ENCODE peak calls at places on chromosome 15, in nine cellular contexts. One of them, this sample, is unnamed.

GRCh38 chr15:57494575-57494974 is 97.1 kb upstream of the MYZAP start:
- DNase-seq in neural crest cell: no peak
- DNase-seq in pancreas: no peak
- DNase-seq in cardiac fibroblast: no peak
- DNase-seq in osteocyte: no peak
- DNase-seq in left ventricle myocardium inferior: no peak
- DNase-seq in heart right ventricle: no peak
- DNase-seq in heart left ventricle: no peak
- DNase-seq in activated B cell treated with CpG ODN at 0.5 μM for 24 hours: no peak
- DNase-seq in this sample: no peak

GRCh38 chr15:40010681-40011080 is 28.3 kb downstream of the SRP14 start:
- DNase-seq in activated B cell treated with CpG ODN at 0.5 μM for 24 hours: no peak
- DNase-seq in heart left ventricle: no peak
- DNase-seq in cardiac fibroblast: peak
- DNase-seq in left ventricle myocardium inferior: no peak
- DNase-seq in osteocyte: no peak
- DNase-seq in heart right ventricle: no peak
- DNase-seq in pancreas: no peak
- DNase-seq in neural crest cell: no peak
- DNase-seq in this sample: peak

GRCh38 chr15:51658664-51659063 is 22.6 kb upstream of the SCG3 start:
- DNase-seq in activated B cell treated with CpG ODN at 0.5 μM for 24 hours: no peak
- DNase-seq in pancreas: no peak
- DNase-seq in left ventricle myocardium inferior: no peak
- DNase-seq in heart left ventricle: no peak
- DNase-seq in heart right ventricle: no peak
- DNase-seq in osteocyte: no peak
- DNase-seq in neural crest cell: no peak
- DNase-seq in cardiac fibroblast: no peak
- DNase-seq in this sample: no peak

GRCh38 chr15:99385865-99386264 is 134.6 kb downstream of the LRRC28 start:
- DNase-seq in pancreas: no peak
- DNase-seq in cardiac fibroblast: peak
- DNase-seq in neural crest cell: no peak
- DNase-seq in heart left ventricle: peak
- DNase-seq in heart right ventricle: peak
- DNase-seq in left ventricle myocardium inferior: peak
- DNase-seq in osteocyte: no peak
- DNase-seq in activated B cell treated with CpG ODN at 0.5 μM for 24 hours: no peak
- DNase-seq in this sample: no peak

GRCh38 chr15:75532413-75533250 is 46.5 kb downstream of the PTPN9 start:
- DNase-seq in activated B cell treated with CpG ODN at 0.5 μM for 24 hours: no peak
- DNase-seq in cardiac fibroblast: peak
- DNase-seq in left ventricle myocardium inferior: peak
- DNase-seq in pancreas: peak
- DNase-seq in heart right ventricle: peak
- DNase-seq in heart left ventricle: peak
- DNase-seq in neural crest cell: peak
- DNase-seq in osteocyte: no peak
- DNase-seq in this sample: no peak

GRCh38 chr15:37520882-37521281 is 413.6 kb upstream of the TMCO5A start:
- DNase-seq in heart left ventricle: no peak
- DNase-seq in heart right ventricle: no peak
- DNase-seq in pancreas: no peak
- DNase-seq in left ventricle myocardium inferior: no peak
- DNase-seq in neural crest cell: no peak
- DNase-seq in activated B cell treated with CpG ODN at 0.5 μM for 24 hours: no peak
- DNase-seq in osteocyte: no peak
- DNase-seq in cardiac fibroblast: no peak
- DNase-seq in this sample: no peak

GRCh38 chr15:43132830-43133428 is 457 bp upstream of the TMEM62 start:
- DNase-seq in osteocyte: no peak
- DNase-seq in heart right ventricle: peak
- DNase-seq in pancreas: no peak
- DNase-seq in left ventricle myocardium inferior: no peak
- DNase-seq in activated B cell treated with CpG ODN at 0.5 μM for 24 hours: no peak
- DNase-seq in heart left ventricle: no peak
- DNase-seq in neural crest cell: no peak
- DNase-seq in cardiac fibroblast: no peak
- DNase-seq in this sample: no peak

GRCh38 chr15:60757831-60758570 is 279.1 kb upstream of the ICE2 start:
- DNase-seq in pancreas: peak
- DNase-seq in heart right ventricle: no peak
- DNase-seq in left ventricle myocardium inferior: no peak
- DNase-seq in osteocyte: no peak
- DNase-seq in activated B cell treated with CpG ODN at 0.5 μM for 24 hours: no peak
- DNase-seq in neural crest cell: no peak
- DNase-seq in cardiac fibroblast: no peak
- DNase-seq in heart left ventricle: no peak
- DNase-seq in this sample: no peak

GRCh38 chr15:31208804-31209203 is 107.3 kb upstream of the TRPM1 start:
- DNase-seq in osteocyte: peak
- DNase-seq in heart right ventricle: no peak
- DNase-seq in left ventricle myocardium inferior: no peak
- DNase-seq in pancreas: no peak
- DNase-seq in neural crest cell: no peak
- DNase-seq in cardiac fibroblast: no peak
- DNase-seq in activated B cell treated with CpG ODN at 0.5 μM for 24 hours: no peak
- DNase-seq in heart left ventricle: no peak
- DNase-seq in this sample: no peak

GRCh38 chr15:45891766-45892165 is 256.9 kb downstream of the SQOR start:
- DNase-seq in pancreas: peak
- DNase-seq in osteocyte: no peak
- DNase-seq in activated B cell treated with CpG ODN at 0.5 μM for 24 hours: no peak
- DNase-seq in cardiac fibroblast: no peak
- DNase-seq in left ventricle myocardium inferior: peak
- DNase-seq in heart right ventricle: no peak
- DNase-seq in neural crest cell: no peak
- DNase-seq in heart left ventricle: no peak
- DNase-seq in this sample: peak

GRCh38 chr15:52481915-52482314 is 46.8 kb downstream of the MYO5A start:
- DNase-seq in cardiac fibroblast: peak
- DNase-seq in pancreas: no peak
- DNase-seq in heart left ventricle: no peak
- DNase-seq in neural crest cell: no peak
- DNase-seq in heart right ventricle: no peak
- DNase-seq in osteocyte: no peak
- DNase-seq in activated B cell treated with CpG ODN at 0.5 μM for 24 hours: no peak
- DNase-seq in left ventricle myocardium inferior: no peak
- DNase-seq in this sample: peak

GRCh38 chr15:87949214-87949933 is 307.2 kb downstream of the NTRK3 start:
- DNase-seq in left ventricle myocardium inferior: no peak
- DNase-seq in heart left ventricle: no peak
- DNase-seq in pancreas: no peak
- DNase-seq in activated B cell treated with CpG ODN at 0.5 μM for 24 hours: no peak
- DNase-seq in osteocyte: no peak
- DNase-seq in heart right ventricle: no peak
- DNase-seq in neural crest cell: no peak
- DNase-seq in cardiac fibroblast: no peak
- DNase-seq in this sample: no peak

GRCh38 chr15:96042734-96043224 is 287.7 kb upstream of the NR2F2 start:
- DNase-seq in cardiac fibroblast: peak
- DNase-seq in osteocyte: no peak
- DNase-seq in neural crest cell: no peak
- DNase-seq in pancreas: no peak
- DNase-seq in heart left ventricle: no peak
- DNase-seq in heart right ventricle: no peak
- DNase-seq in activated B cell treated with CpG ODN at 0.5 μM for 24 hours: no peak
- DNase-seq in left ventricle myocardium inferior: no peak
- DNase-seq in this sample: no peak

GRCh38 chr15:27256446-27256845 is 285.5 kb downstream of the GABRG3 start:
- DNase-seq in cardiac fibroblast: no peak
- DNase-seq in neural crest cell: no peak
- DNase-seq in heart left ventricle: no peak
- DNase-seq in left ventricle myocardium inferior: no peak
- DNase-seq in pancreas: no peak
- DNase-seq in osteocyte: no peak
- DNase-seq in activated B cell treated with CpG ODN at 0.5 μM for 24 hours: no peak
- DNase-seq in heart right ventricle: no peak
- DNase-seq in this sample: no peak

GRCh38 chr15:41967506-41968206 is 4.7 kb downstream of the EHD4 start:
- DNase-seq in activated B cell treated with CpG ODN at 0.5 μM for 24 hours: no peak
- DNase-seq in neural crest cell: no peak
- DNase-seq in pancreas: no peak
- DNase-seq in osteocyte: no peak
- DNase-seq in heart left ventricle: no peak
- DNase-seq in left ventricle myocardium inferior: no peak
- DNase-seq in heart right ventricle: peak
- DNase-seq in cardiac fibroblast: peak
- DNase-seq in this sample: no peak

GRCh38 chr15:43934480-43934879 is 107.7 kb downstream of the WDR76 start:
- DNase-seq in osteocyte: no peak
- DNase-seq in cardiac fibroblast: no peak
- DNase-seq in heart left ventricle: no peak
- DNase-seq in neural crest cell: no peak
- DNase-seq in pancreas: no peak
- DNase-seq in activated B cell treated with CpG ODN at 0.5 μM for 24 hours: no peak
- DNase-seq in left ventricle myocardium inferior: no peak
- DNase-seq in heart right ventricle: no peak
- DNase-seq in this sample: peak

GRCh38 chr15:67181221-67181639 is 73.2 kb downstream of the AAGAB start:
- DNase-seq in left ventricle myocardium inferior: no peak
- DNase-seq in heart left ventricle: no peak
- DNase-seq in pancreas: no peak
- DNase-seq in heart right ventricle: no peak
- DNase-seq in neural crest cell: no peak
- DNase-seq in osteocyte: no peak
- DNase-seq in cardiac fibroblast: no peak
- DNase-seq in activated B cell treated with CpG ODN at 0.5 μM for 24 hours: no peak
- DNase-seq in this sample: no peak
- TF ChIP-seq CTCF in left ventricle myocardium inferior: peak
- TF ChIP-seq CTCF in heart left ventricle: no peak
- TF ChIP-seq CTCF in pancreas: no peak
- TF ChIP-seq CTCF in heart right ventricle: no peak
- TF ChIP-seq CTCF in neural crest cell: no peak
- TF ChIP-seq CTCF in osteocyte: no peak
- TF ChIP-seq CTCF in cardiac fibroblast: peak
- TF ChIP-seq CTCF in activated B cell treated with CpG ODN at 0.5 μM for 24 hours: no peak
- TF ChIP-seq CTCF in this sample: no peak

GRCh38 chr15:50302581-50302980 is 37.1 kb upstream of the HDC start:
- DNase-seq in pancreas: no peak
- DNase-seq in heart left ventricle: no peak
- DNase-seq in cardiac fibroblast: no peak
- DNase-seq in left ventricle myocardium inferior: no peak
- DNase-seq in heart right ventricle: no peak
- DNase-seq in osteocyte: no peak
- DNase-seq in neural crest cell: no peak
- DNase-seq in activated B cell treated with CpG ODN at 0.5 μM for 24 hours: no peak
- DNase-seq in this sample: no peak
- TF ChIP-seq CTCF in pancreas: no peak
- TF ChIP-seq CTCF in heart left ventricle: no peak
- TF ChIP-seq CTCF in cardiac fibroblast: no peak
- TF ChIP-seq CTCF in left ventricle myocardium inferior: no peak
- TF ChIP-seq CTCF in heart right ventricle: no peak
- TF ChIP-seq CTCF in osteocyte: no peak
- TF ChIP-seq CTCF in neural crest cell: no peak
- TF ChIP-seq CTCF in activated B cell treated with CpG ODN at 0.5 μM for 24 hours: no peak
- TF ChIP-seq CTCF in this sample: no peak

GRCh38 chr15:83066761-83067637 is at the start of gene BTBD1:
- DNase-seq in activated B cell treated with CpG ODN at 0.5 μM for 24 hours: peak
- DNase-seq in heart right ventricle: peak
- DNase-seq in neural crest cell: peak
- DNase-seq in pancreas: peak
- DNase-seq in heart left ventricle: peak
- DNase-seq in osteocyte: peak
- DNase-seq in left ventricle myocardium inferior: peak
- DNase-seq in cardiac fibroblast: peak
- DNase-seq in this sample: peak
- TF ChIP-seq CTCF in activated B cell treated with CpG ODN at 0.5 μM for 24 hours: no peak
- TF ChIP-seq CTCF in heart right ventricle: no peak
- TF ChIP-seq CTCF in neural crest cell: peak
- TF ChIP-seq CTCF in pancreas: no peak
- TF ChIP-seq CTCF in heart left ventricle: no peak
- TF ChIP-seq CTCF in osteocyte: no peak
- TF ChIP-seq CTCF in left ventricle myocardium inferior: peak
- TF ChIP-seq CTCF in cardiac fibroblast: no peak
- TF ChIP-seq CTCF in this sample: no peak

GRCh38 chr15:74205593-74205969 is 3.0 kb upstream of the STRA6 start:
- DNase-seq in heart right ventricle: no peak
- DNase-seq in osteocyte: no peak
- DNase-seq in neural crest cell: no peak
- DNase-seq in activated B cell treated with CpG ODN at 0.5 μM for 24 hours: no peak
- DNase-seq in pancreas: no peak
- DNase-seq in cardiac fibroblast: no peak
- DNase-seq in heart left ventricle: no peak
- DNase-seq in left ventricle myocardium inferior: no peak
- DNase-seq in this sample: no peak

GRCh38 chr15:74206801-74207281 is 4.3 kb upstream of the STRA6 start:
- DNase-seq in left ventricle myocardium inferior: no peak
- DNase-seq in pancreas: no peak
- DNase-seq in cardiac fibroblast: peak
- DNase-seq in activated B cell treated with CpG ODN at 0.5 μM for 24 hours: no peak
- DNase-seq in heart right ventricle: no peak
- DNase-seq in osteocyte: no peak
- DNase-seq in heart left ventricle: no peak
- DNase-seq in neural crest cell: no peak
- DNase-seq in this sample: no peak

GRCh38 chr15:74202461-74203401 is at the start of gene STRA6:
- DNase-seq in neural crest cell: peak
- DNase-seq in heart left ventricle: no peak
- DNase-seq in heart right ventricle: no peak
- DNase-seq in activated B cell treated with CpG ODN at 0.5 μM for 24 hours: no peak
- DNase-seq in cardiac fibroblast: peak
- DNase-seq in pancreas: no peak
- DNase-seq in left ventricle myocardium inferior: no peak
- DNase-seq in osteocyte: no peak
- DNase-seq in this sample: no peak

GRCh38 chr15:74201656-74202420 is 749 bp downstream of the STRA6 start:
- DNase-seq in left ventricle myocardium inferior: no peak
- DNase-seq in neural crest cell: no peak
- DNase-seq in heart right ventricle: no peak
- DNase-seq in heart left ventricle: no peak
- DNase-seq in activated B cell treated with CpG ODN at 0.5 μM for 24 hours: no peak
- DNase-seq in cardiac fibroblast: no peak
- DNase-seq in osteocyte: no peak
- DNase-seq in pancreas: no peak
- DNase-seq in this sample: no peak

DNA sequence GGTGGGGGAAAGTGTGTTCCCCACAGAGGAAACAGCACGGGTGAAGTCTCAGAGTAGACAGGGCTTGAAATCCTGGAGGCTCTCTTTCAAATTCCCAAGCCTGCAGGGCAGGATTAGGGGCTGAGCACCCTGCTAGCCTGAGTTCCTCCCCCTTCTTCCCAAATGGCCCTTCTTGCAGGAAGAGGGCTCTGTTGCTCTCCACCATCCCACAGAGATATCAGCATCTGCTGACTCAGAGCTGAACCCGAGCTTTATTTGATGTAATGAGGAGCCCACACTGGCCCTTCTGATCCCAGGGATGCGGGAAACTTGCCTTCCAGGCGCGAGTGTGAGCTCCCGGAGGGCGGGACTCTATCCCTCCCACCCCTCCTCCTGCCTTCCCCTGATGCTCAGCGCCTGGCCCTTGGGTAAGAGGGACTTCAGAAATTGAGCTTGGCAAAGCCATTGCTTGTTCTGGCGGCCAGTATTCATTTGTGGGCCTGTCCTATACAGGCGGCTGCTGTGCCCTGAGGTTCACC is 1.4 kb upstream of the STRA6 start:
- DNase-seq in neural crest cell: no peak
- DNase-seq in pancreas: no peak
- DNase-seq in heart left ventricle: no peak
- DNase-seq in heart right ventricle: peak
- DNase-seq in cardiac fibroblast: peak
- DNase-seq in left ventricle myocardium inferior: peak
- DNase-seq in osteocyte: no peak
- DNase-seq in activated B cell treated with CpG ODN at 0.5 μM for 24 hours: no peak
- DNase-seq in this sample: no peak
- TF ChIP-seq CTCF in neural crest cell: no peak
- TF ChIP-seq CTCF in pancreas: no peak
- TF ChIP-seq CTCF in heart left ventricle: no peak
- TF ChIP-seq CTCF in heart right ventricle: no peak
- TF ChIP-seq CTCF in cardiac fibroblast: no peak
- TF ChIP-seq CTCF in left ventricle myocardium inferior: no peak
- TF ChIP-seq CTCF in osteocyte: no peak
- TF ChIP-seq CTCF in activated B cell treated with CpG ODN at 0.5 μM for 24 hours: no peak
- TF ChIP-seq CTCF in this sample: peak